ENCODE peak calls at places on chromosomes 2 and 18, in seven cellular contexts. F, E, O, S, M, Y and I are unnamed samples.

GRCh38 chr2:14079576-14079975 is 552.9 kb upstream of the LRATD1 start:
- DNase-seq in Y (no peak), O (no peak), S (no peak), F (no peak), E (no peak), M (no peak), I (no peak)

GRCh38 chr2:12720752-12721151 is 4.0 kb downstream of the TRIB2 start:
- DNase-seq in O (no peak), Y (no peak), M (no peak), F (no peak), S (no peak), E (no peak), I (no peak)

GRCh38 chr2:54570925-54571694 is 115.0 kb downstream of the SPTBN1 start:
- DNase-seq in F (no peak), S (no peak), M (peak; percentile 78), E (no peak), O (no peak), Y (no peak), I (peak; percentile 90)

GRCh38 chr18:55321268-55322175 is 266.5 kb downstream of the TCF4 start:
- DNase-seq in E (peak; percentile 41), F (no peak), O (no peak), M (peak; percentile 57), Y (no peak), S (no peak), I (no peak)

GRCh38 chr18:79921984-79922965 is 29.2 kb downstream of the SLC66A2 start:
- DNase-seq in M (peak; percentile 48), F (no peak), S (no peak), E (no peak), O (no peak), Y (no peak), I (no peak)

GRCh38 chr2:27461118-27461517 is 18.9 kb downstream of the KRTCAP3 start:
- DNase-seq in S (no peak), Y (no peak), E (no peak), F (no peak), M (no peak), O (no peak), I (no peak)

GRCh38 chr2:128444044-128444771 is 125.5 kb upstream of the HS6ST1 start:
- DNase-seq in S (no peak), F (no peak), O (no peak), M (peak; percentile 47), E (no peak), Y (no peak), I (no peak)

GRCh38 chr2:237714690-237715458 is 83.7 kb upstream of the RBM44 start:
- DNase-seq in E (no peak), O (no peak), F (no peak), M (no peak), Y (no peak), S (no peak), I (no peak)

GRCh38 chr2:37282746-37283145 is 41.9 kb downstream of the PRKD3 start:
- DNase-seq in Y (no peak), E (no peak), O (no peak), M (no peak), F (no peak), S (no peak), I (no peak)

GRCh38 chr2:234716271-234716670 is 219.4 kb upstream of the ARL4C start:
- DNase-seq in F (no peak), Y (no peak), M (no peak), O (no peak), S (no peak), E (no peak), I (no peak)

GRCh38 chr2:48105848-48106247 is 199.6 kb upstream of the FBXO11 start:
- DNase-seq in O (no peak), E (no peak), F (no peak), Y (no peak), M (no peak), S (no peak), I (no peak)

GRCh38 chr2:230796280-230796862 is 68.4 kb upstream of the ITM2C start:
- DNase-seq in O (no peak), F (no peak), E (no peak), M (no peak), Y (no peak), S (no peak), I (no peak)

GRCh38 chr18:79518028-79518682 is 122.4 kb downstream of the NFATC1 start:
- DNase-seq in F (no peak), M (peak; percentile 54), E (no peak), O (no peak), S (no peak), Y (no peak), I (no peak)

GRCh38 chr2:241702155-241702404 is 241 bp downstream of the ING5 start:
- DNase-seq in O (no peak), F (no peak), S (no peak), M (peak; percentile 96), E (peak; percentile 63), Y (no peak), I (no peak)

GRCh38 chr2:98560256-98560771 is 48.0 kb downstream of the COA5 start:
- DNase-seq in F (no peak), E (no peak), M (no peak), O (no peak), S (no peak), Y (no peak), I (no peak)

GRCh38 chr2:212021947-212022346 is 516.7 kb downstream of the ERBB4 start:
- DNase-seq in S (no peak), M (no peak), O (no peak), Y (peak; percentile 1), F (no peak), E (no peak), I (no peak)